ENCODE peak calls at places on chromosomes 4 and X, in eight cellular contexts. A is sigmoid colon, V is heart left ventricle, N is right lobe of liver, F is breast epithelium, J is adrenal gland, X is uterus, C is esophagus squamous epithelium. P is an unnamed sample.
A peak's percentile ranks its signal among the peaks of the same experiment; 100 is the strongest.

GRCh38 chr4:77001907-77002306 is 52.4 kb downstream of the SEPTIN11 start:
- DNase-seq in C (no peak), V (no peak), X (no peak), A (no peak), F (no peak), N (no peak), J (no peak), P (no peak)

GRCh38 chr4:25159837-25160713 is at the start of gene SEPSECS:
- DNase-seq in F (peak; percentile 95), J (peak; percentile 98), A (peak; percentile 99), X (peak; percentile 98), C (peak; percentile 58), N (peak; percentile 99), V (peak; percentile 99), P (peak; percentile 98)

GRCh38 chr4:32135642-32136041 is 1415.5 kb downstream of the PCDH7 start:
- DNase-seq in C (no peak), V (no peak), A (no peak), J (no peak), N (no peak), X (no peak), F (no peak), P (no peak)

GRCh38 chrX:120517936-120518335 is 42.8 kb downstream of the CUL4B start:
- DNase-seq in A (no peak), C (no peak), J (no peak), V (no peak), X (no peak), N (no peak), F (no peak), P (no peak)

GRCh38 chrX:97841544-97842179 is 958.0 kb downstream of the RPA4 start:
- DNase-seq in A (no peak), F (no peak), J (no peak), V (no peak), N (no peak), X (no peak), C (no peak), P (no peak)

GRCh38 chrX:68287419-68287818 is 145.9 kb downstream of the OPHN1 start:
- DNase-seq in J (no peak), A (no peak), N (no peak), F (no peak), V (no peak), X (no peak), C (no peak), P (no peak)

GRCh38 chrX:73930300-73930699 is 367.3 kb downstream of the CHIC1 start:
- DNase-seq in J (no peak), A (no peak), F (no peak), C (no peak), V (no peak), X (no peak), N (no peak), P (no peak)

GRCh38 chr4:104487105-104487504 is 7.6 kb downstream of the CXXC4 start:
- DNase-seq in N (no peak), J (no peak), C (no peak), V (no peak), F (no peak), X (no peak), A (no peak), P (peak; percentile 20)

GRCh38 chr4:174427562-174428140 is 94.6 kb downstream of the HPGD start:
- DNase-seq in N (no peak), A (no peak), C (no peak), J (no peak), F (no peak), X (no peak), V (no peak), P (no peak)

GRCh38 chr4:37991623-37992410 is 31.6 kb downstream of the PTTG2 start:
- DNase-seq in V (no peak), F (no peak), A (no peak), C (no peak), N (no peak), X (no peak), J (no peak), P (no peak)
- H3K27ac ChIP-seq in V (peak overlapping the region; percentile 79), F (peak overlapping the region; percentile 21), A (peak overlapping the region; percentile 98), C (no peak overlapping the region), N (no peak overlapping the region), X (peak overlapping the region; percentile 80), J (no peak overlapping the region), P (peak overlapping the region; percentile 39)

GRCh38 chr4:101284546-101284945 is 62.8 kb downstream of the PPP3CA start:
- DNase-seq in V (no peak), C (no peak), F (no peak), X (no peak), J (no peak), N (no peak), A (no peak), P (no peak)

GRCh38 chr4:101282076-101282844 is 65.1 kb downstream of the PPP3CA start:
- DNase-seq in J (no peak), X (no peak), V (no peak), C (no peak), F (no peak), A (no peak), N (no peak), P (no peak)

GRCh38 chr4:101280866-101281600 is 66.3 kb downstream of the PPP3CA start:
- DNase-seq in V (no peak), J (no peak), F (no peak), C (no peak), N (no peak), X (no peak), A (no peak), P (no peak)

GRCh38 chr4:101285985-101286384 is 61.3 kb downstream of the PPP3CA start:
- DNase-seq in C (no peak), J (no peak), V (no peak), F (no peak), A (no peak), X (no peak), N (no peak), P (no peak)

DNA sequence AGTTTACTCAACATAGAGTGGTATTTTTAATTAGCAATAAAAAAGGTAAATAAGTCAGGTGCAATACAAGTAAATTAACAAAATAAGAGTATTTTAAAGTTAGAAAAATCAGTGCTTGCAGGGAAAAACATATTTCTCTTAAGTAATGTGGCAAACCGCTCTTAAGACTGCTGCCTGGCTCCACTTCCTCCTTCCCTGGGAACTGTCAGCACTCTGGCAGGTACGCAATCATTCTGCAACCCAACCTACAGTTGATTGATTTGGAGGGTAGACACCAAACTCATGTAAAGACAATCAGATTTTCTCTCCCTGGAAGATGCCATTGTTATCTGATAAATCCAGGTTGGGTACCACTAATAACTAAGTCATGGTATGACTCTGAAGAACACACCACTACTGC is 63.9 kb downstream of the PPP3CA start:
- DNase-seq in A (no peak), F (no peak), C (no peak), N (no peak), X (no peak), V (no peak), J (no peak), P (no peak)
- TF ChIP-seq POLR2A in A (no peak), F (no peak), C (no peak), N (no peak), X (no peak), V (no peak), J (no peak), P (no peak)

GRCh38 chrX:13281289-13281688 is 38.6 kb downstream of the ATXN3L start:
- DNase-seq in V (no peak), X (no peak), A (no peak), C (no peak), N (no peak), J (no peak), F (no peak), P (no peak)

GRCh38 chrX:13285693-13286092 is 34.2 kb downstream of the ATXN3L start:
- DNase-seq in V (no peak), C (no peak), F (no peak), A (no peak), X (no peak), J (no peak), N (no peak), P (no peak)

GRCh38 chrX:13283968-13284914 is 35.6 kb downstream of the ATXN3L start:
- DNase-seq in X (no peak), A (no peak), C (no peak), J (no peak), F (no peak), N (no peak), V (no peak), P (no peak)

GRCh38 chrX:13285229-13285628 is 34.6 kb downstream of the ATXN3L start:
- DNase-seq in V (no peak), A (no peak), C (no peak), N (no peak), J (no peak), X (no peak), F (no peak), P (no peak)

DNA sequence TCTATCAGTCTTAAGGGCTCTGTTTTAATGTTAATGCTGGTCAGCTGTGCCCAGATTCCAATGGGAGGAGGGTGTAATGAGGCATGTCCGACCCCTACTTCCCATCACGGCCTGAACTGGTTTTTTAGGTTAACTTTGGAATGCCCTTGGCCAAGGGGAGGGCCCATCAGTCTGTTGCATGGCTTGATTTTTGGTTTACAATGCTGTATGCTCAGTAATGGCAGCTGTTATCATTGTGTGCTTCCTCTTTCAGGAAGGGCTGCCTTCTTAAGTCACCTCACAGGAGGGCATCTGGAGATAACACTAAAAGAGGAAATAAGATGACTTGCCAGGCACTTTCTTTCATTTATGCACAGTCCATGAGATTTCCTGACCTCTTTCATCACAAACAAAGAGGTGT is 36.3 kb downstream of the ATXN3L start:
- DNase-seq in V (no peak), N (no peak), A (no peak), X (no peak), F (no peak), J (no peak), C (no peak), P (no peak)
- H3K27ac ChIP-seq in V (no peak overlapping the region), N (no peak overlapping the region), A (no peak overlapping the region), X (peak overlapping the region; percentile 59), F (peak overlapping the region; percentile 26), J (no peak overlapping the region), C (no peak overlapping the region), P (no peak overlapping the region)

DNA sequence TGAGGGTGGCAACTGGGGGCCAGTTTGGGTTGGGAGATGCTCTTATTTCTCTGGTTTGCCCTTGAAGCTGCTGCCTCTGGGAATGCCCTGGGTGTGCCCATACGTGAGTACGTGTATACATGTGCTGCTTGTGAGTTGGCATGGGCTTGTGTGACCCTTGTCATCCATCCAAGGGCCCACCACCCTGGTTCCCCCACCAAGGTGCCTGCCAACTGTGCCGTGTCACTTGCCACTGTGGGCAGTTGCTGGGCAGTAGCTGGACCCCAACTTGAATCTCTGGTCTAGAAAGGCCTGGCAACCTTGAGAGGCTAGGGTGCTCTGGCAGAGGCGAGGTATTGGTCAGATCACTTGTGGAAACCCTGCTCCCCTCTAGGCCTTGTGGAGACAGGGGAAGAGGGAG is 2.4 kb upstream of the HMGB3 start:
- DNase-seq in N (no peak), J (no peak), A (no peak), F (no peak), V (no peak), X (no peak), C (no peak), P (no peak)
- TF ChIP-seq POLR2A in N (no peak), J (no peak), A (no peak), F (no peak), V (no peak), X (no peak), C (no peak), P (no peak)

P was measured in testis.